ENCODE peak calls at places on chromosomes 11 and 22, in ten cellular contexts. O is A549, X is OCI-LY7, S is mesendoderm, I is mammary epithelial cell, H is endothelial cell of umbilical vein, K is IMR-90, T is PC-3, N is fibroblast of lung, B is MM.1S. V is an unnamed sample.
A peak's percentile ranks its signal among the peaks of the same experiment; 100 is the strongest.

GRCh38 chr22:37212174-37212906 is at the start of gene SSTR3:
- DNase-seq in O (no peak), X (no peak), S (no peak), I (no peak), H (no peak), K (no peak), T (no peak), N (no peak), B (no peak), V (peak; percentile 70)

GRCh38 chr11:2091786-2092463 is 47.3 kb downstream of the IGF2 start:
- DNase-seq in O (no peak), X (no peak), S (no peak), I (no peak), H (no peak), K (no peak), T (no peak), N (no peak), B (no peak), V (no peak)

GRCh38 chr11:88402192-88402715 is 64.7 kb upstream of the CTSC start:
- DNase-seq in O (peak; percentile 40), X (no peak), S (no peak), I (peak; percentile 90), H (peak; percentile 93), K (peak; percentile 90), T (peak; percentile 78), N (peak; percentile 78), B (no peak), V (peak; percentile 7)

GRCh38 chr11:117704416-117705150 is 92.4 kb downstream of the DSCAML1 start:
- DNase-seq in O (no peak), X (no peak), S (peak; percentile 33), I (peak; percentile 3), H (no peak), K (no peak), T (no peak), N (no peak), B (no peak), V (no peak)

GRCh38 chr22:31609716-31610115 is 52.3 kb downstream of the PISD start:
- DNase-seq in O (no peak), X (no peak), S (no peak), I (no peak), H (no peak), K (no peak), T (no peak), N (no peak), B (no peak), V (no peak)

GRCh38 chr11:95108671-95109551 is 19.3 kb downstream of the ENDOD1 start:
- DNase-seq in O (no peak), X (no peak), S (peak; percentile 47), I (no peak), H (peak; percentile 69), K (peak; percentile 14), T (no peak), N (peak; percentile 8), B (no peak), V (peak; percentile 13)

GRCh38 chr22:27857441-27857840 is 55.9 kb upstream of the MN1 start:
- DNase-seq in O (no peak), X (no peak), S (no peak), I (peak; percentile 24), H (no peak), K (peak; percentile 72), T (no peak), N (peak; percentile 34), B (no peak), V (no peak)

GRCh38 chr22:17171313-17172171 is 12.5 kb upstream of the HDHD5 start:
- DNase-seq in O (peak; percentile 84), X (peak; percentile 92), S (peak; percentile 96), I (peak; percentile 75), H (peak; percentile 89), K (peak; percentile 85), T (peak; percentile 83), N (peak; percentile 87), B (peak; percentile 88), V (peak; percentile 95)

GRCh38 chr11:102389253-102389652 is 42.2 kb downstream of the BIRC2 start:
- DNase-seq in O (no peak), X (no peak), S (peak; percentile 40), I (peak; percentile 23), H (no peak), K (no peak), T (peak; percentile 60), N (no peak), B (no peak), V (no peak)

GRCh38 chr11:115269193-115269592 is 235.0 kb downstream of the CADM1 start:
- DNase-seq in O (no peak), X (no peak), S (no peak), I (no peak), H (no peak), K (no peak), T (no peak), N (no peak), B (no peak), V (no peak)
- H3K4me3 ChIP-seq in O (no peak overlapping the region), X (no peak overlapping the region), S (no peak overlapping the region), I (no peak overlapping the region), H (no peak overlapping the region), K (no peak overlapping the region), T (no peak overlapping the region), N (no peak overlapping the region), B (no peak overlapping the region), V (no peak overlapping the region)

DNA sequence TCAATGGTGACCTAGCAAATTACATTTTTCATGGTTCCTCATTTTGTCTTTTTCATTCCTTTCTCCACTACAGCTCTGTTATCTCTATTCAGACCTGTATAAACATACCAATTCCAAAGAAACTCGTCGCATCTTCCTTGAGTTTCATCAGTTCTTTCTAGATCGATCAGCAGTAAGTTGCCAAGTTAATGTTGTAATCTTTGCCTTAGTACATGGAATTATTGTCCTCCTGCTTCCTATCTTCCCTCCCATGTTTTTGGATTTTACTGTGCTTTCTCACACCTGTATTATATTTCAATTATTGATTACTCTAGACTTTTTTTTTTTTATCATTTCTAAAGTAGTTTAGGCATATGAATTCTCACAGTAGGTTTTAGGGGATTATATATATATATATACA is 69.5 kb upstream of the GRIK4 start:
- DNase-seq in O (no peak), X (no peak), S (no peak), I (no peak), H (no peak), K (peak; percentile 22), T (no peak), N (no peak), B (no peak), V (no peak)
- H3K4me2 ChIP-seq in O (no peak overlapping the region), X (no peak overlapping the region), S (no peak overlapping the region), I (no peak overlapping the region), H (no peak overlapping the region), K (no peak overlapping the region), T (no peak overlapping the region), N (no peak overlapping the region), B (no peak overlapping the region), V (no peak overlapping the region)

DNA sequence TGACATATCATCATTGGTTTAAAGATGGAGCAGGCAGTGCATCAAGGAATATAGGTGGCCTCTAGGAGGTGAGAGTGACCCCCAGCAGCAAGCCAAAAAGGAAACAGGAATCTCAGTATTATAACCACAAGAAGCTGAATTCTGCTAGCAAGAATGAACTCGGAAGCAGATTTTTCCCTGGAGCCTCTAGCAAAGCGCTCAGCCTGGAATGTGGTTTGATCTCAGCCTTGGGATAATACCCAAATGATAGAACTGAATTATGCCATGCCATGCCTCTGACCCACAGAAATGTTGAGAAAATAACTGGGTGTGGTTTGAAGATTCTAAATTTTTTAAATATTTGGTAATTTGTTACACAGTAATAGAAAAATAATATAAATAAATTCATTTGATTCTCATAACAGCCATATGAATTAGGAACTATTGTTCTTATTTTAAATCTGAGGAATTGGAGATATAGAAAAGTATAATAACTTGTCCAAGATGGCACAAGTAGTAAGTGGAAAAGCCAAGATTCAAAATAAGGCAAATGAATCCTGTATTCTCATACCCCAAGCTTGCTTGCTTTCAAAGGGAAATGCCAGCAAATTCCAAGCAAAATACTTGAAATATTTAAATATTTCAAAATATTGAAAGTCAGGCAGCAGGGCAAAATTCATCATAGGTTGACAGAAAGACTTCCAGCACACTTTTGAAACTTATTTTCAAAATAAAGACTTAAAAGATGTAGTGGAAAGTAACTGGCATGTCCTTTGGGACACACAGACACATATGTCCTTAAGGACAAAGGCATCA is 567.4 kb downstream of the KCNA4 start:
- DNase-seq in O (no peak), X (no peak), S (no peak), I (no peak), H (no peak), K (no peak), T (no peak), N (no peak), B (no peak), V (no peak)
- H3K4me3 ChIP-seq in O (no peak overlapping the region), X (no peak overlapping the region), S (no peak overlapping the region), I (no peak overlapping the region), H (no peak overlapping the region), K (no peak overlapping the region), T (no peak overlapping the region), N (no peak overlapping the region), B (no peak overlapping the region), V (no peak overlapping the region)

GRCh38 chr11:118916842-118917388 is 8.8 kb downstream of the BCL9L start:
- DNase-seq in O (peak; percentile 81), X (no peak), S (peak; percentile 99), I (peak; percentile 39), H (no peak), K (peak; percentile 75), T (peak; percentile 94), N (peak; percentile 82), B (no peak), V (peak; percentile 79)
- H3K4me2 ChIP-seq in O (peak overlapping the region; percentile 100), X (peak overlapping the region; percentile 82), S (peak overlapping the region; percentile 30), I (peak overlapping the region; percentile 64), H (no peak overlapping the region), K (peak overlapping the region; percentile 57), T (peak overlapping the region; percentile 85), N (peak overlapping the region; percentile 60), B (no peak overlapping the region), V (peak overlapping the region; percentile 99)

V was measured in neural progenitor cell.